ENCODE peak calls at places on chromosome 7, in six cellular contexts. Q is gastrocnemius medialis, U is kidney, G is HepG2, F is astrocyte of the cerebellum, V is thyroid gland. J is an unnamed sample.

GRCh38 chr7:134362587-134363483 is 46.1 kb upstream of the SLC35B4 start:
- DNase-seq in Q (no peak), U (no peak), G (no peak), F (no peak), V (no peak), J (no peak)

GRCh38 chr7:148242271-148242801 is 348.2 kb upstream of the C7orf33 start:
- DNase-seq in Q (no peak), U (no peak), G (peak), F (peak), V (peak), J (no peak)

GRCh38 chr7:47371733-47372368 is 210.1 kb downstream of the TNS3 start:
- DNase-seq in Q (no peak), U (peak), G (no peak), F (peak), V (peak), J (no peak)

GRCh38 chr7:1549357-1550004 is 6.5 kb downstream of the TMEM184A start:
- DNase-seq in Q (no peak), U (peak), G (no peak), F (no peak), V (no peak), J (no peak)

GRCh38 chr7:70487526-70488285 is 644.2 kb upstream of the GALNT17 start:
- DNase-seq in Q (no peak), U (no peak), G (no peak), F (no peak), V (no peak), J (no peak)

GRCh38 chr7:20798081-20798693 is 11.5 kb upstream of the SP8 start:
- DNase-seq in Q (no peak), U (peak), G (no peak), F (no peak), V (peak), J (no peak)

GRCh38 chr7:50679218-50680007 is 103.3 kb downstream of the GRB10 start:
- DNase-seq in Q (no peak), U (no peak), G (peak), F (no peak), V (no peak), J (no peak)

GRCh38 chr7:72493850-72494661 is 81.9 kb upstream of the CALN1 start:
- DNase-seq in Q (no peak), U (no peak), G (peak), F (peak), V (peak), J (no peak)

GRCh38 chr7:584122-584465 is 64.4 kb upstream of the PDGFA start:
- DNase-seq in Q (no peak), U (peak), G (no peak), F (no peak), V (peak), J (no peak)

GRCh38 chr7:156827587-156828203 is 65.3 kb downstream of the LMBR1 start:
- DNase-seq in Q (no peak), U (no peak), G (no peak), F (peak), V (no peak), J (no peak)

GRCh38 chr7:16430133-16430532 is 8.8 kb upstream of the CRPPA start:
- DNase-seq in Q (no peak), U (no peak), G (no peak), F (no peak), V (no peak), J (no peak)

GRCh38 chr7:96303105-96303685 is 18.7 kb downstream of the SLC25A13 start:
- DNase-seq in Q (no peak), U (no peak), G (peak), F (no peak), V (no peak), J (no peak)

GRCh38 chr7:98354511-98355249 is 46.2 kb downstream of the BAIAP2L1 start:
- DNase-seq in Q (no peak), U (peak), G (peak), F (peak), V (peak), J (no peak)
- H3K4me3 ChIP-seq in Q (no peak), U (no peak), G (no peak), F (no peak), V (no peak), J (no peak)

GRCh38 chr7:32761451-32762320 is 129.9 kb downstream of the KBTBD2 start:
- DNase-seq in Q (no peak), U (no peak), G (no peak), F (no peak), V (peak), J (no peak)

GRCh38 chr7:32765185-32765584 is 126.4 kb downstream of the KBTBD2 start:
- DNase-seq in Q (no peak), U (no peak), G (no peak), F (no peak), V (no peak), J (no peak)

GRCh38 chr7:32762894-32763293 is 128.7 kb downstream of the KBTBD2 start:
- DNase-seq in Q (no peak), U (no peak), G (no peak), F (no peak), V (no peak), J (no peak)

DNA sequence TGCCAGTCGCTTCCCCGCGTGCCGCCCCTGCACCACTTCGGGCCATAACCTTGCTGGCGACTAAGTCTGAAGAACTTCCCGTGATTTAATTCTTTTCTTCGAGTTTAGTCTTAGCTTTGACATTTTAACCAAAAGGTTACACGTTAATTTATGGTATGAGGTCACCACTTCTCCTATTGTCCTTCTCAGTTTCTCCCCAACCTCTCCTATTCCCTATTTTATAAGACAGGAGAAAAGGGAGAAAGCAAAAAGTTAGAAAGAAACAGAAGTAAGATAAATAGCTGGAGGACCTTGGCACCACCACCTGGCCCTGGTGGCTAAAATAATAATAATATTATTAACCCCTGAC is 129.3 kb downstream of the KBTBD2 start:
- DNase-seq in Q (no peak), U (no peak), G (no peak), F (no peak), V (no peak), J (no peak)
- H3K4me3 ChIP-seq in Q (no peak), U (no peak), G (no peak), F (peak), V (no peak), J (no peak)

DNA sequence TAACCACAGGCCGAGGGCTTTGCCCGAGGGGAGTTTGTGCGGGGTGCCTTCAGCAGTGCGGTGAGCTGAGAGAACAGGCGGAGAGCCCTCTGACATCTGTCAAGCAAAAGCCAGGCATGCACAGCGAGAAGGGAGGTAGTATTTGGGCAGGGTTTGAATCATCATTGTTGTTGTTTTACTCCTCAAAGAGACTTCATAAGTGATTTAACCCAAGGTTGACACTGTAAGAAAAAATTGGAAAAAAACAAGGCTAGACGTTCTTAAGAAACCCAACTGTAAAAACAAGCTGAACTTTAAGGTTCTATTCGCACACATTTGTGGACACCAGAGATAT is 1.3 kb downstream of the ADAM22 start:
- DNase-seq in Q (no peak), U (no peak), G (no peak), F (no peak), V (no peak), J (no peak)
- H3K4me3 ChIP-seq in Q (peak), U (peak), G (peak), F (peak), V (peak), J (peak)

GRCh38 chr7:38276096-38276857 is 2.8 kb upstream of the TARP start:
- DNase-seq in Q (no peak), U (no peak), G (no peak), F (no peak), V (no peak), J (no peak)

GRCh38 chr7:38273286-38273995 is at the start of gene TARP:
- DNase-seq in Q (no peak), U (no peak), G (no peak), F (no peak), V (no peak), J (no peak)

GRCh38 chr7:38280000-38280399 is 6.6 kb upstream of the TARP start:
- DNase-seq in Q (no peak), U (no peak), G (no peak), F (no peak), V (no peak), J (no peak)

GRCh38 chr7:38274493-38274892 is 1.1 kb upstream of the TARP start:
- DNase-seq in Q (no peak), U (no peak), G (no peak), F (no peak), V (no peak), J (no peak)

GRCh38 chr7:38274927-38275326 is 1.5 kb upstream of the TARP start:
- DNase-seq in Q (no peak), U (no peak), G (no peak), F (no peak), V (no peak), J (no peak)
- H3K4me3 ChIP-seq in Q (no peak), U (no peak), G (no peak), F (no peak), V (no peak), J (no peak)

GRCh38 chr7:4693749-4694148 is 11.7 kb downstream of the FOXK1 start:
- DNase-seq in Q (no peak), U (no peak), G (no peak), F (no peak), V (no peak), J (no peak)
- H3K4me3 ChIP-seq in Q (no peak), U (no peak), G (no peak), F (no peak), V (no peak), J (no peak)

GRCh38 chr7:54885285-54885684 is 126.3 kb upstream of the SEC61G start:
- DNase-seq in Q (no peak), U (no peak), G (no peak), F (no peak), V (no peak), J (no peak)

GRCh38 chr7:54888067-54888735 is 129.2 kb upstream of the SEC61G start:
- DNase-seq in Q (no peak), U (no peak), G (no peak), F (no peak), V (peak), J (no peak)

GRCh38 chr7:54888736-54889082 is 129.7 kb upstream of the SEC61G start:
- DNase-seq in Q (no peak), U (no peak), G (no peak), F (no peak), V (no peak), J (no peak)
- H3K4me3 ChIP-seq in Q (peak), U (peak), G (no peak), F (peak), V (peak), J (peak)

GRCh38 chr7:151115121-151115835 is 29.0 kb downstream of the AGAP3 start:
- DNase-seq in Q (no peak), U (no peak), G (no peak), F (no peak), V (peak), J (no peak)
- H3K4me3 ChIP-seq in Q (no peak), U (no peak), G (no peak), F (peak), V (peak), J (no peak)

DNA sequence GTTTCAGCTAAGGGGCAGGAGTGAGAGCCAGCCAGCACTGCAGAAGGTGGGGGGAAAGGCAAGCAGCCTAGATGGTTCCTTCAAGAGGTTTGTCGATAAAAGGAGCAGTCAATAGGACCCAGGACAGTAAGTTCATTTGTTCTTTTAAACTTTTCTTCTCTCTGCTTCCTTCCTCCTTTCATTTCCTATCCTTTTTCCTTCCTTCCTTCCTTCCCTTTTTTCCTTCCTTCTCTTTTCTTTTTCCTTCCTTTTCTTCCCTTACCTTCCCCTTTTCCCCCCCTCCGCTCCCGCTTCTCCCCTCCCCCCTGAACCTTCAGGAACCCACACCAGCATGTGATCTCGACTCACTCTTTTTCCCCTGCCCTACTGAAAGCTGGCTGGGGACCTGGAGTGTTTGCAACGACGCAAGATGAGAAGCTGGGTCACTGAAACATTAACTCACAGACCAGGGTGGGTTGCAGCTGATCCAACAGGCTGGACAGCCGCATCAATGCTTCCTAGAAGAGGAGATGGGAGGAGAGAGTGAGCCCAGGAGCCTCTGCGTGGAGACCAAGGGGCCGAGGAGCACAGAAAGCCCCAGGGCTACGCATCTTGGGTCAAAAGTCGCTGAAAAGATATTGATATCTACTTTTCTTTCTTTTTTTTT is 103.4 kb upstream of the SDK1 start:
- DNase-seq in Q (no peak), U (peak), G (no peak), F (no peak), V (no peak), J (no peak)
- H3K4me3 ChIP-seq in Q (no peak), U (peak), G (no peak), F (no peak), V (no peak), J (no peak)